ENCODE peak calls at places on chromosomes 5 and 9, in nine cellular contexts. X, H, W, P, F, R, V, S and B are unnamed samples.

GRCh38 chr9:34636791-34637355 is 714 bp downstream of the SIGMAR1 start:
- DNase-seq in X (no peak), H (no peak), W (no peak), R (peak; percentile 57), V (no peak), F (peak; percentile 51), P (peak; percentile 67), S (peak; percentile 32), B (no peak)

GRCh38 chr9:136945333-136946227 is 537 bp downstream of the C8G start:
- DNase-seq in R (no peak), W (no peak), V (no peak), S (no peak), H (peak; percentile 36), X (peak; percentile 82), F (no peak), P (peak; percentile 51), B (no peak)

GRCh38 chr5:93603191-93603590 is 20.2 kb downstream of the NR2F1 start:
- DNase-seq in P (no peak), S (no peak), H (no peak), X (no peak), F (no peak), V (no peak), R (no peak), W (no peak), B (peak; percentile 20)

GRCh38 chr5:150140830-150141229 is 14.8 kb downstream of the PDGFRB start:
- DNase-seq in W (no peak), V (no peak), X (peak; percentile 26), R (no peak), S (no peak), F (no peak), P (no peak), H (no peak), B (peak; percentile 99)

GRCh38 chr5:139744471-139745120 is 51.0 kb upstream of the PSD2 start:
- DNase-seq in X (no peak), W (no peak), F (no peak), H (no peak), R (no peak), S (no peak), P (no peak), V (no peak), B (no peak)

GRCh38 chr9:137293094-137293481 is 9.0 kb downstream of the NRARP start:
- DNase-seq in P (no peak), H (no peak), F (peak; percentile 6), R (no peak), X (peak; percentile 36), W (no peak), V (no peak), S (no peak), B (no peak)

GRCh38 chr9:93576296-93577044 is at the start of gene PHF2:
- DNase-seq in W (no peak), R (no peak), V (no peak), S (peak; percentile 49), F (no peak), H (no peak), X (peak; percentile 91), P (no peak), B (no peak)

GRCh38 chr9:114786251-114786650 is 19.6 kb downstream of the TNFSF15 start:
- DNase-seq in R (no peak), X (no peak), P (no peak), V (peak; percentile 16), H (no peak), W (no peak), S (no peak), F (no peak), B (peak; percentile 98)

GRCh38 chr5:138824924-138825863 is 49.9 kb downstream of the LRRTM2 start:
- DNase-seq in V (peak; percentile 13), H (no peak), P (no peak), R (no peak), W (no peak), X (no peak), S (peak; percentile 12), F (no peak), B (peak; percentile 63)

GRCh38 chr5:175466700-175467318 is 11.6 kb upstream of the SFXN1 start:
- DNase-seq in V (peak; percentile 45), X (no peak), F (no peak), R (no peak), S (no peak), H (no peak), P (peak; percentile 73), W (no peak), B (no peak)

GRCh38 chr9:137030528-137030927 is 1.4 kb downstream of the FUT7 start:
- DNase-seq in W (no peak), R (peak; percentile 71), X (no peak), F (no peak), H (peak; percentile 71), V (no peak), S (peak; percentile 81), P (no peak), B (no peak)

GRCh38 chr5:83434929-83435328 is 36.6 kb upstream of the VCAN start:
- DNase-seq in X (no peak), S (no peak), P (no peak), W (no peak), R (no peak), H (no peak), V (no peak), F (no peak), B (no peak)

GRCh38 chr9:114285166-114285867 is 37.6 kb upstream of the ORM1 start:
- DNase-seq in V (peak; percentile 48), W (no peak), P (peak; percentile 81), S (no peak), R (no peak), H (peak; percentile 75), F (peak; percentile 89), X (peak; percentile 86), B (peak; percentile 94)

GRCh38 chr5:120388016-120388781 is 75.9 kb upstream of the PRR16 start:
- DNase-seq in X (no peak), R (no peak), V (peak; percentile 87), S (no peak), F (no peak), W (no peak), P (no peak), H (no peak), B (peak; percentile 98)

GRCh38 chr5:5421149-5421960 is 1.1 kb upstream of the ICE1 start:
- DNase-seq in X (no peak), V (peak; percentile 15), W (peak; percentile 12), R (peak; percentile 55), S (peak; percentile 71), P (no peak), F (no peak), H (no peak), B (peak; percentile 19)

GRCh38 chr5:103139264-103139865 is 19.3 kb downstream of the PPIP5K2 start:
- DNase-seq in X (no peak), V (peak; percentile 58), R (peak; percentile 88), S (peak; percentile 84), P (peak; percentile 76), H (peak; percentile 64), F (peak; percentile 53), W (peak; percentile 75), B (peak; percentile 82)

DNA sequence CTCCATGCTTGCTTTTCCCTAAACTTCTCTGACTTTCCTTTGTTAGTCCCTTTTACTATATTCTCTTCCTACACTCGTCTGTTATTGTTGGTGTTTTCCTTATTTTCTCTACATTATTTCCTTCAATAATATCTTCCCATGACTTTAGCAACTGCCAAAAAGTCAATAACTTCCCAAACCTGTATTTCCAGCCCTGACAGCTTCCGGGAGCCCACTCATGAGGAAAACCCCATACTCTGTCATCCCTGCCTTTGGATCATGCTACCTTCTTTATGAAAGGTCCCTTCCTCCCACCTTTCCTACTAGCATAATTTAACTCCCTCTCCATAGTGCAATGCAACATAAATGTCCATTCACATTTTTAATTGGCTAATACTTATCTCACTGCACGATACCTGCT is 144.0 kb upstream of the CDH6 start:
- DNase-seq in F (no peak), V (peak; percentile 54), R (no peak), S (no peak), P (no peak), X (no peak), W (no peak), H (no peak), B (no peak)
- H3K4me3 ChIP-seq in F (no peak overlapping the region), V (no peak overlapping the region), R (no peak overlapping the region), S (no peak overlapping the region), P (no peak overlapping the region), X (no peak overlapping the region), W (no peak overlapping the region), H (no peak overlapping the region), B (no peak overlapping the region)

GRCh38 chr5:69042500-69042899 is 51.3 kb upstream of the SLC30A5 start:
- DNase-seq in V (no peak), W (no peak), S (no peak), X (no peak), H (no peak), P (no peak), R (no peak), F (no peak), B (no peak)
- H3K4me3 ChIP-seq in V (no peak overlapping the region), W (no peak overlapping the region), S (no peak overlapping the region), X (no peak overlapping the region), H (no peak overlapping the region), P (no peak overlapping the region), R (no peak overlapping the region), F (no peak overlapping the region), B (no peak overlapping the region)

GRCh38 chr5:61274561-61274960 is 57.5 kb upstream of the ZSWIM6 start:
- DNase-seq in V (no peak), F (no peak), S (no peak), P (no peak), X (no peak), W (no peak), H (no peak), R (no peak), B (no peak)

GRCh38 chr5:61279725-61280124 is 52.3 kb upstream of the ZSWIM6 start:
- DNase-seq in H (no peak), S (no peak), X (no peak), F (no peak), V (no peak), P (no peak), W (no peak), R (no peak), B (no peak)

GRCh38 chr5:61277781-61278180 is 54.3 kb upstream of the ZSWIM6 start:
- DNase-seq in W (no peak), S (no peak), X (no peak), H (peak; percentile 77), V (peak; percentile 97), P (no peak), F (no peak), R (no peak), B (no peak)

GRCh38 chr5:61275841-61276240 is 56.2 kb upstream of the ZSWIM6 start:
- DNase-seq in F (no peak), V (peak; percentile 75), H (peak; percentile 86), W (no peak), X (no peak), P (peak; percentile 87), R (no peak), S (peak; percentile 29), B (peak; percentile 62)

GRCh38 chr5:61277190-61277589 is 54.9 kb upstream of the ZSWIM6 start:
- DNase-seq in H (no peak), S (peak; percentile 21), W (no peak), R (no peak), V (no peak), F (no peak), X (no peak), P (no peak), B (peak; percentile 71)
- H3K4me3 ChIP-seq in H (no peak overlapping the region), S (no peak overlapping the region), W (no peak overlapping the region), R (no peak overlapping the region), V (no peak overlapping the region), F (no peak overlapping the region), X (no peak overlapping the region), P (no peak overlapping the region), B (peak overlapping the region; percentile 38)

DNA sequence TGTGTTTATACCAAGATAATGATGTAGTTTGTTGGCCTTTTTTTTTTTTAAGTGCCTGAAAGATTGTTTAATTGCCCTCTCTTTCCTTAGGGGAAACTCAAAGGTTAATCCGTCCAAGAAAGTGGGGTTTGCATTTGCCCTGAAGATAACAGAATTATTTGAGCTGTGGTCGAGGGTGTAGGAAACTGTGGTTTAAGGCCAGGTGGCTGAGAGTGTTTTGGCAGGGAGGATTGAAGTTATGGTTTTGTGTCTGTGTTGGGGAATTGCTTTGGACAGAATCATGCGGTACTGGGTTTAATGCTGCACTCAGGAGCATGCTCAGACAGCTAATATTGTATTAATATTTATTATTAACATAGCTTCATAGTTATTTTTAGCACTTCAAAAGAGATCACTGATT is 509.8 kb downstream of the EBF1 start:
- DNase-seq in W (no peak), S (no peak), H (no peak), V (no peak), X (no peak), F (no peak), R (no peak), P (no peak), B (no peak)
- H3K4me3 ChIP-seq in W (no peak overlapping the region), S (no peak overlapping the region), H (no peak overlapping the region), V (no peak overlapping the region), X (no peak overlapping the region), F (no peak overlapping the region), R (no peak overlapping the region), P (no peak overlapping the region), B (no peak overlapping the region)